ENCODE peak calls at places on chromosomes 6 and 20, in four cellular contexts. One of them, this sample, is unnamed.

GRCh38 chr20:57089701-57090144 is 176.7 kb downstream of the BMP7 start:
- DNase-seq in bronchial epithelial cell: peak; percentile 19
- DNase-seq in ELR: peak; percentile 66
- DNase-seq in Right ventricle myocardium superior: peak; percentile 79
- DNase-seq in this sample: peak; percentile 80

GRCh38 chr6:29005183-29005885 is at the start of gene ZNF311:
- DNase-seq in bronchial epithelial cell: peak; percentile 67
- DNase-seq in ELR: peak; percentile 62
- DNase-seq in Right ventricle myocardium superior: peak; percentile 67
- DNase-seq in this sample: peak; percentile 51

GRCh38 chr6:10400330-10400729 is 14.5 kb downstream of the TFAP2A start:
- DNase-seq in bronchial epithelial cell: peak; percentile 98
- DNase-seq in ELR: peak; percentile 77
- DNase-seq in Right ventricle myocardium superior: no peak
- DNase-seq in this sample: no peak

GRCh38 chr20:63186528-63187316 is 29.2 kb downstream of the YTHDF1 start:
- DNase-seq in bronchial epithelial cell: peak; percentile 67
- DNase-seq in ELR: peak; percentile 62
- DNase-seq in Right ventricle myocardium superior: no peak
- DNase-seq in this sample: no peak

GRCh38 chr6:125668071-125668470 is 81.4 kb upstream of the HEY2 start:
- DNase-seq in bronchial epithelial cell: no peak
- DNase-seq in ELR: no peak
- DNase-seq in Right ventricle myocardium superior: no peak
- DNase-seq in this sample: no peak

GRCh38 chr6:154872605-154873004 is 122.5 kb upstream of the TIAM2 start:
- DNase-seq in bronchial epithelial cell: no peak
- DNase-seq in ELR: no peak
- DNase-seq in Right ventricle myocardium superior: no peak
- DNase-seq in this sample: no peak

GRCh38 chr6:111256646-111257045 is 169.3 kb downstream of the SLC16A10 start:
- DNase-seq in bronchial epithelial cell: no peak
- DNase-seq in ELR: peak; percentile 51
- DNase-seq in Right ventricle myocardium superior: no peak
- DNase-seq in this sample: no peak

GRCh38 chr6:125811259-125811658 is 20.5 kb downstream of the NCOA7 start:
- DNase-seq in bronchial epithelial cell: no peak
- DNase-seq in ELR: no peak
- DNase-seq in Right ventricle myocardium superior: no peak
- DNase-seq in this sample: no peak

GRCh38 chr6:38804368-38804767 is 89.3 kb downstream of the DNAH8 start:
- DNase-seq in bronchial epithelial cell: no peak
- DNase-seq in ELR: no peak
- DNase-seq in Right ventricle myocardium superior: no peak
- DNase-seq in this sample: no peak

GRCh38 chr6:147095316-147095715 is 108.9 kb upstream of the STXBP5 start:
- DNase-seq in bronchial epithelial cell: no peak
- DNase-seq in ELR: no peak
- DNase-seq in Right ventricle myocardium superior: no peak
- DNase-seq in this sample: no peak

GRCh38 chr6:46867411-46867810 is 54.3 kb downstream of the ADGRF5 start:
- DNase-seq in bronchial epithelial cell: peak; percentile 42
- DNase-seq in ELR: peak; percentile 75
- DNase-seq in Right ventricle myocardium superior: no peak
- DNase-seq in this sample: no peak

GRCh38 chr6:157326979-157327378 is 3.7 kb upstream of the TMEM242 start:
- DNase-seq in bronchial epithelial cell: no peak
- DNase-seq in ELR: no peak
- DNase-seq in Right ventricle myocardium superior: no peak
- DNase-seq in this sample: no peak

GRCh38 chr6:148868314-148868713 is 121.5 kb downstream of the UST start:
- DNase-seq in bronchial epithelial cell: no peak
- DNase-seq in ELR: peak; percentile 90
- DNase-seq in Right ventricle myocardium superior: no peak
- DNase-seq in this sample: no peak

GRCh38 chr6:33896391-33897192 is 92.8 kb upstream of the MLN start:
- DNase-seq in bronchial epithelial cell: no peak
- DNase-seq in ELR: no peak
- DNase-seq in Right ventricle myocardium superior: no peak
- DNase-seq in this sample: no peak

GRCh38 chr6:8329592-8329991 is 105.8 kb downstream of the SLC35B3 start:
- DNase-seq in bronchial epithelial cell: no peak
- DNase-seq in ELR: no peak
- DNase-seq in Right ventricle myocardium superior: no peak
- DNase-seq in this sample: no peak

GRCh38 chr6:103983860-103984259 is 875.9 kb downstream of the HACE1 start:
- DNase-seq in bronchial epithelial cell: no peak
- DNase-seq in ELR: peak; percentile 77
- DNase-seq in Right ventricle myocardium superior: no peak
- DNase-seq in this sample: no peak

GRCh38 chr20:44204156-44204831 is 6.3 kb downstream of the OSER1 start:
- DNase-seq in bronchial epithelial cell: peak; percentile 99
- DNase-seq in ELR: peak; percentile 98
- DNase-seq in Right ventricle myocardium superior: no peak
- DNase-seq in this sample: peak; percentile 69

GRCh38 chr6:43915213-43915869 is 145.3 kb downstream of the VEGFA start:
- DNase-seq in bronchial epithelial cell: no peak
- DNase-seq in ELR: no peak
- DNase-seq in Right ventricle myocardium superior: no peak
- DNase-seq in this sample: no peak

GRCh38 chr20:9390441-9390840 is 123.9 kb upstream of the LAMP5 start:
- DNase-seq in bronchial epithelial cell: no peak
- DNase-seq in ELR: no peak
- DNase-seq in Right ventricle myocardium superior: no peak
- DNase-seq in this sample: no peak

GRCh38 chr6:35343092-35343834 is 905 bp downstream of the PPARD start:
- DNase-seq in bronchial epithelial cell: peak; percentile 30
- DNase-seq in ELR: peak; percentile 35
- DNase-seq in Right ventricle myocardium superior: peak; percentile 79
- DNase-seq in this sample: peak; percentile 32